ENCODE peak calls at places on chromosomes 16 and 17, in five cellular contexts. L, T, I, A and H are unnamed samples.

GRCh38 chr17:73027130-73027741 is 65.3 kb downstream of the SLC39A11 start:
- DNase-seq in T (no peak), A (peak; percentile 81), L (no peak), I (no peak), H (no peak)

GRCh38 chr16:1877804-1878203 is 5.8 kb upstream of the MEIOB start:
- DNase-seq in I (no peak), A (no peak), T (no peak), L (no peak), H (no peak)

GRCh38 chr16:79651363-79651762 is 50.8 kb upstream of the MAF start:
- DNase-seq in I (no peak), L (no peak), T (no peak), A (peak; percentile 57), H (no peak)

GRCh38 chr17:1229354-1229890 is 40.8 kb upstream of the BHLHA9 start:
- DNase-seq in I (no peak), T (peak; percentile 65), A (peak; percentile 53), L (peak; percentile 60), H (peak; percentile 77)

GRCh38 chr16:88970539-88971065 is 6.4 kb downstream of the CBFA2T3 start:
- DNase-seq in I (no peak), A (no peak), T (no peak), L (no peak), H (no peak)

GRCh38 chr16:53745753-53746258 is 41.9 kb downstream of the FTO start:
- DNase-seq in I (no peak), L (no peak), A (peak; percentile 43), T (no peak), H (peak; percentile 35)

GRCh38 chr17:574061-574460 is 140.6 kb downstream of the VPS53 start:
- DNase-seq in T (no peak), A (no peak), I (no peak), L (no peak), H (no peak)

GRCh38 chr17:59287452-59287851 is 44.0 kb upstream of the YPEL2 start:
- DNase-seq in A (no peak), L (no peak), T (no peak), I (no peak), H (no peak)

GRCh38 chr16:25005445-25006306 is 9.5 kb downstream of the ARHGAP17 start:
- DNase-seq in I (no peak), T (no peak), L (no peak), A (no peak), H (no peak)

GRCh38 chr16:66924527-66925321 is 611 bp downstream of the RRAD start:
- DNase-seq in I (no peak), L (peak; percentile 77), T (peak; percentile 60), A (peak; percentile 57), H (no peak)

GRCh38 chr16:81723098-81723723 is 55.9 kb upstream of the PLCG2 start:
- DNase-seq in A (peak; percentile 82), T (peak; percentile 43), I (peak; percentile 86), L (no peak), H (peak; percentile 67)

GRCh38 chr17:51672058-51672457 is 411.7 kb downstream of the UTP18 start:
- DNase-seq in L (no peak), T (no peak), I (no peak), A (no peak), H (no peak)

GRCh38 chr17:50055055-50055425 is 870 bp upstream of the ITGA3 start:
- DNase-seq in I (no peak), T (peak; percentile 41), A (no peak), L (peak; percentile 91), H (no peak)

GRCh38 chr17:45857977-45858708 is 13.5 kb downstream of the SPPL2C start:
- DNase-seq in A (peak; percentile 33), I (no peak), L (peak; percentile 79), T (peak; percentile 33), H (peak; percentile 62)

GRCh38 chr16:89476811-89477261 is 13.5 kb downstream of the ANKRD11 start:
- DNase-seq in A (no peak), T (no peak), I (no peak), L (no peak), H (no peak)